ENCODE peak calls at places on chromosomes 16 and 17, in four cellular contexts. P, Z, I and K are unnamed samples.
A peak's percentile ranks its signal among the peaks of the same experiment; 100 is the strongest.

GRCh38 chr17:82865996-82866395 is 26.2 kb upstream of the ZNF750 start:
- DNase-seq in I (no peak), Z (no peak), P (no peak), K (no peak)

GRCh38 chr16:51820176-51820575 is 669.1 kb upstream of the SALL1 start:
- DNase-seq in P (no peak), Z (no peak), I (no peak), K (no peak)

GRCh38 chr16:89906141-89907025 is 12.3 kb upstream of the MC1R start:
- DNase-seq in Z (no peak), I (no peak), P (no peak), K (no peak)

GRCh38 chr16:77300232-77300631 is 101.0 kb downstream of the SYCE1L start:
- DNase-seq in P (no peak), I (no peak), Z (no peak), K (no peak)

GRCh38 chr16:70253291-70254094 is 1.8 kb upstream of the EXOSC6 start:
- DNase-seq in P (peak; percentile 26), I (no peak), Z (no peak), K (peak; percentile 79)

GRCh38 chr16:73185737-73186136 is 137.8 kb upstream of the ZFHX3 start:
- DNase-seq in I (no peak), Z (no peak), P (no peak), K (no peak)

GRCh38 chr16:64858076-64858475 is 263.8 kb downstream of the CDH11 start:
- DNase-seq in P (no peak), Z (no peak), I (peak; percentile 1), K (no peak)

GRCh38 chr16:67897231-67897630 is 4.2 kb downstream of the PSKH1 start:
- DNase-seq in P (no peak), I (no peak), Z (no peak), K (no peak)

GRCh38 chr16:47143329-47143676 is 442 bp downstream of the NETO2 start:
- DNase-seq in I (no peak), P (peak; percentile 76), Z (peak; percentile 39), K (no peak)

GRCh38 chr17:16486373-16487250 is 5.4 kb downstream of the LRRC75A start:
- DNase-seq in P (peak; percentile 96), Z (peak; percentile 93), I (no peak), K (peak; percentile 99)

GRCh38 chr17:10789694-10790271 is 14.1 kb downstream of the TMEM238L start:
- DNase-seq in I (no peak), P (no peak), Z (no peak), K (no peak)

GRCh38 chr16:50884066-50884860 is 142.4 kb downstream of the CYLD start:
- DNase-seq in P (no peak), I (no peak), Z (peak; percentile 31), K (no peak)

GRCh38 chr17:59498421-59499307 is 66.7 kb upstream of the DHX40 start:
- DNase-seq in I (no peak), Z (no peak), P (no peak), K (no peak)

GRCh38 chr16:89599451-89599858 is 14.0 kb upstream of the DPEP1 start:
- DNase-seq in I (no peak), P (peak; percentile 61), Z (peak; percentile 55), K (no peak)

GRCh38 chr17:57602896-57603295 is 142.2 kb downstream of the CCDC182 start:
- DNase-seq in Z (no peak), I (no peak), P (no peak), K (no peak)

GRCh38 chr17:47275245-47275984 is 21.8 kb downstream of the ITGB3 start:
- DNase-seq in I (peak; percentile 83), P (peak; percentile 75), Z (peak; percentile 57), K (no peak)

GRCh38 chr16:52450906-52451305 is 96.0 kb downstream of the TOX3 start:
- DNase-seq in I (no peak), P (no peak), Z (no peak), K (no peak)

GRCh38 chr16:77335652-77336234 is 99.1 kb downstream of the ADAMTS18 start:
- DNase-seq in Z (no peak), P (no peak), I (no peak), K (no peak)

GRCh38 chr16:78290498-78291271 is 191.2 kb downstream of the WWOX start:
- DNase-seq in I (no peak), P (no peak), Z (no peak), K (no peak)

GRCh38 chr16:4053663-4054479 is 62.4 kb downstream of the ADCY9 start:
- DNase-seq in Z (peak; percentile 65), I (peak; percentile 87), P (peak; percentile 49), K (no peak)

GRCh38 chr17:66331038-66331816 is 28.8 kb downstream of the PRKCA start:
- DNase-seq in P (no peak), I (no peak), Z (no peak), K (no peak)

GRCh38 chr16:17312100-17312732 is 158.5 kb downstream of the XYLT1 start:
- DNase-seq in Z (peak; percentile 60), I (no peak), P (peak; percentile 89), K (no peak)

GRCh38 chr17:34645636-34646035 is 66.3 kb downstream of the TMEM132E start:
- DNase-seq in P (no peak), Z (no peak), I (no peak), K (no peak)

GRCh38 chr17:49741009-49741691 is 22.8 kb downstream of the FAM117A start:
- DNase-seq in I (no peak), P (no peak), Z (no peak), K (no peak)

GRCh38 chr16:67966549-67967182 is 1.8 kb downstream of the SLC12A4 start:
- DNase-seq in I (no peak), P (no peak), Z (peak; percentile 46), K (no peak)

GRCh38 chr16:84869464-84869863 is 49.7 kb downstream of the CRISPLD2 start:
- DNase-seq in I (no peak), Z (no peak), P (no peak), K (no peak)

GRCh38 chr17:47693667-47694017 is 319 bp upstream of the TBKBP1 start:
- DNase-seq in Z (no peak), I (no peak), P (no peak), K (peak; percentile 57)

GRCh38 chr16:24309222-24309905 is 53.2 kb downstream of the CACNG3 start:
- DNase-seq in Z (peak; percentile 63), P (no peak), I (no peak), K (no peak)

GRCh38 chr17:78366109-78366848 is 6.4 kb upstream of the SOCS3 start:
- DNase-seq in Z (no peak), I (no peak), P (no peak), K (no peak)

GRCh38 chr16:15703029-15703736 is 53.1 kb downstream of the NDE1 start:
- DNase-seq in Z (no peak), I (no peak), P (no peak), K (no peak)

GRCh38 chr16:48852955-48853354 is 243.0 kb upstream of the N4BP1 start:
- DNase-seq in I (no peak), Z (no peak), P (no peak), K (no peak)
- TF ChIP-seq CTCF in I (no peak), Z (no peak), P (no peak), K (no peak)

DNA sequence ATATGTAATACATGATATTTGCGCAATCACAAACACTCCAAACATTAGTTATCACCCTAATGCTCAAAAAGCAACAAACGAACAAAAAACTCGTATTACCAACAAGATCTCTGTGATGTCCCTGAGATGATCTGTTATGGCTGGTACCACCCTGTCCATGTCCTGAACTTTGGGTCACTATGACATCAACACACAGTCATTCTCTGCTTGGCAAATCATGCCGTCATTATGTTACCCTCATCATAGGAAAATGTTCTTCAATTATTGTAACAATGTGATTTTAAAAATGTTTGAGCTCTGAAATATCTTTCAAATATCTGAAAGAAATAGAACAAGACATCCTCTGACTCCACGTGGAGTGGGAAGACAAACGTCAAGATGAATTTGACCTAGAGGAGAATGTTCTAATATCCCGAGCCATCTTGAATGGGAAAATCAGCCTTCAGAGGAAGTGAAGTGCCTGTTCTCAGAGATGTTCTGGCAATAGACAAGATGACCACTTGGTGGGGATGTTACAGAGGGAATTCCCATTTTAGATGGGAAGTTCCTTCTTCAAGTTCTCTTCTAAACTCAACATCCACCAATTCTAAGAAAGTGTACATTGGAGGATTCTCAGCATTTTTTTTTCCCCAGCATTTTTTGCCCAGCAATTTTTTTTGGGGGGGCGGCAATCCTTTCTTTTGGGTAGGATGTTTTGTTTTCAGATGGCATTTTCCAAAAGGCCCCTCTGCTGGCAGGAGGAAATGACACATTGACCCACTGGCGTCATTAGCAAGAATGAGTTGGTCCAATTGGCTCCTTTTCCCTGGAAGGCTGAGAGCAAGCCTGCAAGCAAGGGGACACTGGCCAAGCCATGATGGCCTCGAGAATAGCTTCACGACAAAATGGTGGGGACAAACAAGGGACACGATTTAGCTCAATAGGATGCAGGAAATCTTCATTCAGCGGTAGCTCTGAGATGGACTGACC is 3.7 kb upstream of the HSD17B2 start:
- DNase-seq in I (peak; percentile 27), P (no peak), Z (no peak), K (no peak)
- TF ChIP-seq CTCF in I (peak; percentile 62), P (peak; percentile 78), Z (no peak), K (peak; percentile 76)

GRCh38 chr17:44105483-44105882 is 18.0 kb downstream of the HDAC5 start:
- DNase-seq in I (no peak), P (no peak), Z (peak; percentile 45), K (no peak)
- TF ChIP-seq CTCF in I (no peak), P (no peak), Z (no peak), K (no peak)

GRCh38 chr16:56956756-56957155 is 5.0 kb upstream of the CETP start:
- DNase-seq in I (no peak), P (no peak), Z (no peak), K (no peak)
- TF ChIP-seq CTCF in I (no peak), P (no peak), Z (no peak), K (peak; percentile 41)